ENCODE peak calls at places on chromosomes 3 and 15, in nine cellular contexts. One of them, this sample, is unnamed.

GRCh38 chr3:127443581-127444375 is 146.8 kb downstream of the TPRA1 start:
- DNase-seq in GF-D8: no peak
- DNase-seq in GDM1: no peak
- DNase-seq in activated T-cell treated with anti-CD3 and anti-CD28 coated beads, Interleukin-2, amount 50 U/mL, for 48 hours: no peak
- DNase-seq in NCI-H1417: no peak
- DNase-seq in NCI-H187: no peak
- DNase-seq in MCF 10A: no peak
- DNase-seq in stimulated activated CD8-positive, alpha-beta memory T cell treated with anti-CD3 and anti-CD28 coated beads, Interleukin-7, amount 100 ng/mL, for 1 hour: no peak
- DNase-seq in epithelial cell of esophagus: no peak
- DNase-seq in this sample: no peak

GRCh38 chr3:65953881-65954733 is 84.6 kb downstream of the MAGI1 start:
- DNase-seq in activated T-cell treated with anti-CD3 and anti-CD28 coated beads, Interleukin-2, amount 50 U/mL, for 48 hours: no peak
- DNase-seq in epithelial cell of esophagus: no peak
- DNase-seq in NCI-H1417: no peak
- DNase-seq in GF-D8: no peak
- DNase-seq in MCF 10A: no peak
- DNase-seq in stimulated activated CD8-positive, alpha-beta memory T cell treated with anti-CD3 and anti-CD28 coated beads, Interleukin-7, amount 100 ng/mL, for 1 hour: no peak
- DNase-seq in GDM1: no peak
- DNase-seq in NCI-H187: no peak
- DNase-seq in this sample: peak

GRCh38 chr3:153289334-153289808 is 127.3 kb downstream of the RAP2B start:
- DNase-seq in NCI-H1417: no peak
- DNase-seq in activated T-cell treated with anti-CD3 and anti-CD28 coated beads, Interleukin-2, amount 50 U/mL, for 48 hours: no peak
- DNase-seq in epithelial cell of esophagus: peak
- DNase-seq in GDM1: peak
- DNase-seq in MCF 10A: no peak
- DNase-seq in NCI-H187: no peak
- DNase-seq in stimulated activated CD8-positive, alpha-beta memory T cell treated with anti-CD3 and anti-CD28 coated beads, Interleukin-7, amount 100 ng/mL, for 1 hour: no peak
- DNase-seq in GF-D8: no peak
- DNase-seq in this sample: no peak

GRCh38 chr15:70410371-70410975 is 312.8 kb upstream of the TLE3 start:
- DNase-seq in NCI-H187: no peak
- DNase-seq in epithelial cell of esophagus: peak
- DNase-seq in stimulated activated CD8-positive, alpha-beta memory T cell treated with anti-CD3 and anti-CD28 coated beads, Interleukin-7, amount 100 ng/mL, for 1 hour: no peak
- DNase-seq in activated T-cell treated with anti-CD3 and anti-CD28 coated beads, Interleukin-2, amount 50 U/mL, for 48 hours: no peak
- DNase-seq in MCF 10A: peak
- DNase-seq in GF-D8: no peak
- DNase-seq in GDM1: no peak
- DNase-seq in NCI-H1417: no peak
- DNase-seq in this sample: no peak

GRCh38 chr3:151971814-151972579 is 98.6 kb downstream of the SUCNR1 start:
- DNase-seq in stimulated activated CD8-positive, alpha-beta memory T cell treated with anti-CD3 and anti-CD28 coated beads, Interleukin-7, amount 100 ng/mL, for 1 hour: no peak
- DNase-seq in activated T-cell treated with anti-CD3 and anti-CD28 coated beads, Interleukin-2, amount 50 U/mL, for 48 hours: no peak
- DNase-seq in MCF 10A: peak
- DNase-seq in GDM1: no peak
- DNase-seq in NCI-H1417: peak
- DNase-seq in NCI-H187: no peak
- DNase-seq in GF-D8: no peak
- DNase-seq in epithelial cell of esophagus: peak
- DNase-seq in this sample: peak

GRCh38 chr3:195113074-195113473 is 157.9 kb downstream of the XXYLT1 start:
- DNase-seq in MCF 10A: no peak
- DNase-seq in stimulated activated CD8-positive, alpha-beta memory T cell treated with anti-CD3 and anti-CD28 coated beads, Interleukin-7, amount 100 ng/mL, for 1 hour: no peak
- DNase-seq in NCI-H187: no peak
- DNase-seq in GDM1: no peak
- DNase-seq in epithelial cell of esophagus: no peak
- DNase-seq in NCI-H1417: no peak
- DNase-seq in activated T-cell treated with anti-CD3 and anti-CD28 coated beads, Interleukin-2, amount 50 U/mL, for 48 hours: no peak
- DNase-seq in GF-D8: no peak
- DNase-seq in this sample: no peak

GRCh38 chr3:75332784-75333183 is 331.3 kb upstream of the FRG2C start:
- DNase-seq in stimulated activated CD8-positive, alpha-beta memory T cell treated with anti-CD3 and anti-CD28 coated beads, Interleukin-7, amount 100 ng/mL, for 1 hour: no peak
- DNase-seq in GF-D8: no peak
- DNase-seq in epithelial cell of esophagus: no peak
- DNase-seq in NCI-H1417: no peak
- DNase-seq in GDM1: no peak
- DNase-seq in MCF 10A: no peak
- DNase-seq in NCI-H187: no peak
- DNase-seq in activated T-cell treated with anti-CD3 and anti-CD28 coated beads, Interleukin-2, amount 50 U/mL, for 48 hours: no peak
- DNase-seq in this sample: no peak

GRCh38 chr3:11459147-11459837 is 184.4 kb downstream of the VGLL4 start:
- DNase-seq in NCI-H187: no peak
- DNase-seq in stimulated activated CD8-positive, alpha-beta memory T cell treated with anti-CD3 and anti-CD28 coated beads, Interleukin-7, amount 100 ng/mL, for 1 hour: no peak
- DNase-seq in MCF 10A: no peak
- DNase-seq in epithelial cell of esophagus: peak
- DNase-seq in GF-D8: no peak
- DNase-seq in GDM1: no peak
- DNase-seq in activated T-cell treated with anti-CD3 and anti-CD28 coated beads, Interleukin-2, amount 50 U/mL, for 48 hours: no peak
- DNase-seq in NCI-H1417: no peak
- DNase-seq in this sample: no peak

GRCh38 chr3:42347928-42348327 is 62.5 kb downstream of the LYZL4 start:
- DNase-seq in NCI-H187: no peak
- DNase-seq in epithelial cell of esophagus: no peak
- DNase-seq in NCI-H1417: no peak
- DNase-seq in MCF 10A: no peak
- DNase-seq in activated T-cell treated with anti-CD3 and anti-CD28 coated beads, Interleukin-2, amount 50 U/mL, for 48 hours: peak
- DNase-seq in GF-D8: no peak
- DNase-seq in stimulated activated CD8-positive, alpha-beta memory T cell treated with anti-CD3 and anti-CD28 coated beads, Interleukin-7, amount 100 ng/mL, for 1 hour: no peak
- DNase-seq in GDM1: no peak
- DNase-seq in this sample: no peak

GRCh38 chr3:40414270-40414669 is 27.3 kb downstream of the ENTPD3 start:
- DNase-seq in NCI-H187: no peak
- DNase-seq in GDM1: no peak
- DNase-seq in NCI-H1417: no peak
- DNase-seq in stimulated activated CD8-positive, alpha-beta memory T cell treated with anti-CD3 and anti-CD28 coated beads, Interleukin-7, amount 100 ng/mL, for 1 hour: no peak
- DNase-seq in GF-D8: no peak
- DNase-seq in MCF 10A: no peak
- DNase-seq in activated T-cell treated with anti-CD3 and anti-CD28 coated beads, Interleukin-2, amount 50 U/mL, for 48 hours: no peak
- DNase-seq in epithelial cell of esophagus: no peak
- DNase-seq in this sample: no peak

GRCh38 chr3:21920431-21920830 is 169.4 kb upstream of the ZNF385D start:
- DNase-seq in activated T-cell treated with anti-CD3 and anti-CD28 coated beads, Interleukin-2, amount 50 U/mL, for 48 hours: no peak
- DNase-seq in MCF 10A: peak
- DNase-seq in GDM1: no peak
- DNase-seq in NCI-H187: no peak
- DNase-seq in epithelial cell of esophagus: peak
- DNase-seq in NCI-H1417: no peak
- DNase-seq in stimulated activated CD8-positive, alpha-beta memory T cell treated with anti-CD3 and anti-CD28 coated beads, Interleukin-7, amount 100 ng/mL, for 1 hour: no peak
- DNase-seq in GF-D8: no peak
- DNase-seq in this sample: no peak

GRCh38 chr15:58985443-58985842 is 2.0 kb upstream of the RNF111 start:
- DNase-seq in NCI-H187: no peak
- DNase-seq in GDM1: no peak
- DNase-seq in epithelial cell of esophagus: peak
- DNase-seq in stimulated activated CD8-positive, alpha-beta memory T cell treated with anti-CD3 and anti-CD28 coated beads, Interleukin-7, amount 100 ng/mL, for 1 hour: no peak
- DNase-seq in MCF 10A: peak
- DNase-seq in GF-D8: no peak
- DNase-seq in NCI-H1417: no peak
- DNase-seq in activated T-cell treated with anti-CD3 and anti-CD28 coated beads, Interleukin-2, amount 50 U/mL, for 48 hours: no peak
- DNase-seq in this sample: no peak

GRCh38 chr15:49282366-49282765 is 112.3 kb downstream of the GALK2 start:
- DNase-seq in MCF 10A: no peak
- DNase-seq in GF-D8: no peak
- DNase-seq in activated T-cell treated with anti-CD3 and anti-CD28 coated beads, Interleukin-2, amount 50 U/mL, for 48 hours: no peak
- DNase-seq in NCI-H187: no peak
- DNase-seq in GDM1: no peak
- DNase-seq in epithelial cell of esophagus: no peak
- DNase-seq in stimulated activated CD8-positive, alpha-beta memory T cell treated with anti-CD3 and anti-CD28 coated beads, Interleukin-7, amount 100 ng/mL, for 1 hour: no peak
- DNase-seq in NCI-H1417: no peak
- DNase-seq in this sample: no peak

GRCh38 chr15:29377141-29377540 is 107.5 kb upstream of the NSMCE3 start:
- DNase-seq in stimulated activated CD8-positive, alpha-beta memory T cell treated with anti-CD3 and anti-CD28 coated beads, Interleukin-7, amount 100 ng/mL, for 1 hour: no peak
- DNase-seq in GDM1: no peak
- DNase-seq in NCI-H1417: no peak
- DNase-seq in activated T-cell treated with anti-CD3 and anti-CD28 coated beads, Interleukin-2, amount 50 U/mL, for 48 hours: no peak
- DNase-seq in epithelial cell of esophagus: no peak
- DNase-seq in NCI-H187: no peak
- DNase-seq in MCF 10A: no peak
- DNase-seq in GF-D8: no peak
- DNase-seq in this sample: no peak

GRCh38 chr3:143244516-143245063 is 125.0 kb downstream of the CHST2 start:
- DNase-seq in NCI-H187: no peak
- DNase-seq in stimulated activated CD8-positive, alpha-beta memory T cell treated with anti-CD3 and anti-CD28 coated beads, Interleukin-7, amount 100 ng/mL, for 1 hour: no peak
- DNase-seq in activated T-cell treated with anti-CD3 and anti-CD28 coated beads, Interleukin-2, amount 50 U/mL, for 48 hours: no peak
- DNase-seq in GF-D8: no peak
- DNase-seq in GDM1: no peak
- DNase-seq in epithelial cell of esophagus: no peak
- DNase-seq in NCI-H1417: no peak
- DNase-seq in MCF 10A: no peak
- DNase-seq in this sample: no peak

GRCh38 chr15:48963524-48964113 is at the start of gene SHC4:
- DNase-seq in epithelial cell of esophagus: peak
- DNase-seq in NCI-H1417: peak
- DNase-seq in GF-D8: no peak
- DNase-seq in GDM1: no peak
- DNase-seq in MCF 10A: peak
- DNase-seq in NCI-H187: no peak
- DNase-seq in activated T-cell treated with anti-CD3 and anti-CD28 coated beads, Interleukin-2, amount 50 U/mL, for 48 hours: peak
- DNase-seq in stimulated activated CD8-positive, alpha-beta memory T cell treated with anti-CD3 and anti-CD28 coated beads, Interleukin-7, amount 100 ng/mL, for 1 hour: no peak
- DNase-seq in this sample: peak

GRCh38 chr15:28934645-28935044 is 48.9 kb downstream of the APBA2 start:
- DNase-seq in NCI-H187: no peak
- DNase-seq in epithelial cell of esophagus: no peak
- DNase-seq in stimulated activated CD8-positive, alpha-beta memory T cell treated with anti-CD3 and anti-CD28 coated beads, Interleukin-7, amount 100 ng/mL, for 1 hour: no peak
- DNase-seq in activated T-cell treated with anti-CD3 and anti-CD28 coated beads, Interleukin-2, amount 50 U/mL, for 48 hours: no peak
- DNase-seq in GF-D8: no peak
- DNase-seq in MCF 10A: no peak
- DNase-seq in NCI-H1417: no peak
- DNase-seq in GDM1: no peak
- DNase-seq in this sample: no peak

GRCh38 chr15:63391669-63392354 is 10.2 kb upstream of the CA12 start:
- DNase-seq in NCI-H187: no peak
- DNase-seq in MCF 10A: no peak
- DNase-seq in stimulated activated CD8-positive, alpha-beta memory T cell treated with anti-CD3 and anti-CD28 coated beads, Interleukin-7, amount 100 ng/mL, for 1 hour: no peak
- DNase-seq in epithelial cell of esophagus: no peak
- DNase-seq in GF-D8: no peak
- DNase-seq in NCI-H1417: no peak
- DNase-seq in GDM1: no peak
- DNase-seq in activated T-cell treated with anti-CD3 and anti-CD28 coated beads, Interleukin-2, amount 50 U/mL, for 48 hours: no peak
- DNase-seq in this sample: no peak

GRCh38 chr3:153144779-153145178 is 17.2 kb upstream of the RAP2B start:
- DNase-seq in stimulated activated CD8-positive, alpha-beta memory T cell treated with anti-CD3 and anti-CD28 coated beads, Interleukin-7, amount 100 ng/mL, for 1 hour: no peak
- DNase-seq in GDM1: no peak
- DNase-seq in GF-D8: no peak
- DNase-seq in epithelial cell of esophagus: peak
- DNase-seq in MCF 10A: peak
- DNase-seq in NCI-H187: no peak
- DNase-seq in NCI-H1417: no peak
- DNase-seq in activated T-cell treated with anti-CD3 and anti-CD28 coated beads, Interleukin-2, amount 50 U/mL, for 48 hours: no peak
- DNase-seq in this sample: no peak

GRCh38 chr3:188700497-188700896 is 471.3 kb upstream of the TPRG1 start:
- DNase-seq in NCI-H1417: no peak
- DNase-seq in MCF 10A: no peak
- DNase-seq in activated T-cell treated with anti-CD3 and anti-CD28 coated beads, Interleukin-2, amount 50 U/mL, for 48 hours: peak
- DNase-seq in epithelial cell of esophagus: no peak
- DNase-seq in GF-D8: no peak
- DNase-seq in GDM1: no peak
- DNase-seq in NCI-H187: no peak
- DNase-seq in stimulated activated CD8-positive, alpha-beta memory T cell treated with anti-CD3 and anti-CD28 coated beads, Interleukin-7, amount 100 ng/mL, for 1 hour: no peak
- DNase-seq in this sample: no peak

GRCh38 chr3:57951106-57951882 is 56.9 kb upstream of the FLNB start:
- DNase-seq in MCF 10A: peak
- DNase-seq in activated T-cell treated with anti-CD3 and anti-CD28 coated beads, Interleukin-2, amount 50 U/mL, for 48 hours: peak
- DNase-seq in GDM1: peak
- DNase-seq in NCI-H187: no peak
- DNase-seq in stimulated activated CD8-positive, alpha-beta memory T cell treated with anti-CD3 and anti-CD28 coated beads, Interleukin-7, amount 100 ng/mL, for 1 hour: no peak
- DNase-seq in NCI-H1417: no peak
- DNase-seq in GF-D8: peak
- DNase-seq in epithelial cell of esophagus: peak
- DNase-seq in this sample: no peak

GRCh38 chr15:64133619-64134018 is 17.9 kb upstream of the SNX22 start:
- DNase-seq in stimulated activated CD8-positive, alpha-beta memory T cell treated with anti-CD3 and anti-CD28 coated beads, Interleukin-7, amount 100 ng/mL, for 1 hour: no peak
- DNase-seq in GDM1: no peak
- DNase-seq in NCI-H1417: no peak
- DNase-seq in MCF 10A: no peak
- DNase-seq in activated T-cell treated with anti-CD3 and anti-CD28 coated beads, Interleukin-2, amount 50 U/mL, for 48 hours: no peak
- DNase-seq in GF-D8: no peak
- DNase-seq in NCI-H187: no peak
- DNase-seq in epithelial cell of esophagus: no peak
- DNase-seq in this sample: no peak

GRCh38 chr3:119125742-119126507 is 20.0 kb upstream of the TEX55 start:
- DNase-seq in epithelial cell of esophagus: no peak
- DNase-seq in GDM1: no peak
- DNase-seq in stimulated activated CD8-positive, alpha-beta memory T cell treated with anti-CD3 and anti-CD28 coated beads, Interleukin-7, amount 100 ng/mL, for 1 hour: no peak
- DNase-seq in MCF 10A: no peak
- DNase-seq in GF-D8: no peak
- DNase-seq in NCI-H1417: no peak
- DNase-seq in activated T-cell treated with anti-CD3 and anti-CD28 coated beads, Interleukin-2, amount 50 U/mL, for 48 hours: no peak
- DNase-seq in NCI-H187: no peak
- DNase-seq in this sample: no peak

GRCh38 chr15:62280625-62281024 is 115.5 kb upstream of the C2CD4B start:
- DNase-seq in activated T-cell treated with anti-CD3 and anti-CD28 coated beads, Interleukin-2, amount 50 U/mL, for 48 hours: no peak
- DNase-seq in epithelial cell of esophagus: no peak
- DNase-seq in NCI-H187: no peak
- DNase-seq in NCI-H1417: peak
- DNase-seq in GF-D8: no peak
- DNase-seq in MCF 10A: no peak
- DNase-seq in stimulated activated CD8-positive, alpha-beta memory T cell treated with anti-CD3 and anti-CD28 coated beads, Interleukin-7, amount 100 ng/mL, for 1 hour: no peak
- DNase-seq in GDM1: no peak
- DNase-seq in this sample: peak

GRCh38 chr3:141412087-141412935 is 44.0 kb downstream of the ZBTB38 start:
- DNase-seq in MCF 10A: peak
- DNase-seq in epithelial cell of esophagus: peak
- DNase-seq in GDM1: no peak
- DNase-seq in activated T-cell treated with anti-CD3 and anti-CD28 coated beads, Interleukin-2, amount 50 U/mL, for 48 hours: peak
- DNase-seq in NCI-H1417: peak
- DNase-seq in GF-D8: no peak
- DNase-seq in NCI-H187: no peak
- DNase-seq in stimulated activated CD8-positive, alpha-beta memory T cell treated with anti-CD3 and anti-CD28 coated beads, Interleukin-7, amount 100 ng/mL, for 1 hour: no peak
- DNase-seq in this sample: peak

GRCh38 chr3:14913926-14914776 is 33.2 kb upstream of the NR2C2 start:
- DNase-seq in stimulated activated CD8-positive, alpha-beta memory T cell treated with anti-CD3 and anti-CD28 coated beads, Interleukin-7, amount 100 ng/mL, for 1 hour: no peak
- DNase-seq in GF-D8: no peak
- DNase-seq in epithelial cell of esophagus: no peak
- DNase-seq in activated T-cell treated with anti-CD3 and anti-CD28 coated beads, Interleukin-2, amount 50 U/mL, for 48 hours: no peak
- DNase-seq in GDM1: no peak
- DNase-seq in NCI-H1417: no peak
- DNase-seq in MCF 10A: no peak
- DNase-seq in NCI-H187: no peak
- DNase-seq in this sample: no peak

GRCh38 chr3:12869025-12869695 is 27.8 kb upstream of the RPL32 start:
- DNase-seq in activated T-cell treated with anti-CD3 and anti-CD28 coated beads, Interleukin-2, amount 50 U/mL, for 48 hours: peak
- DNase-seq in NCI-H187: no peak
- DNase-seq in GF-D8: no peak
- DNase-seq in NCI-H1417: peak
- DNase-seq in GDM1: no peak
- DNase-seq in MCF 10A: no peak
- DNase-seq in stimulated activated CD8-positive, alpha-beta memory T cell treated with anti-CD3 and anti-CD28 coated beads, Interleukin-7, amount 100 ng/mL, for 1 hour: no peak
- DNase-seq in epithelial cell of esophagus: peak
- DNase-seq in this sample: no peak

GRCh38 chr15:25715536-25716413 is 147.4 kb downstream of the ATP10A start:
- DNase-seq in stimulated activated CD8-positive, alpha-beta memory T cell treated with anti-CD3 and anti-CD28 coated beads, Interleukin-7, amount 100 ng/mL, for 1 hour: no peak
- DNase-seq in activated T-cell treated with anti-CD3 and anti-CD28 coated beads, Interleukin-2, amount 50 U/mL, for 48 hours: no peak
- DNase-seq in NCI-H1417: no peak
- DNase-seq in MCF 10A: no peak
- DNase-seq in epithelial cell of esophagus: no peak
- DNase-seq in GF-D8: no peak
- DNase-seq in NCI-H187: no peak
- DNase-seq in GDM1: no peak
- DNase-seq in this sample: no peak

GRCh38 chr3:124650798-124651197 is 79.5 kb upstream of the UMPS start:
- DNase-seq in MCF 10A: no peak
- DNase-seq in activated T-cell treated with anti-CD3 and anti-CD28 coated beads, Interleukin-2, amount 50 U/mL, for 48 hours: peak
- DNase-seq in GF-D8: no peak
- DNase-seq in NCI-H1417: no peak
- DNase-seq in GDM1: peak
- DNase-seq in stimulated activated CD8-positive, alpha-beta memory T cell treated with anti-CD3 and anti-CD28 coated beads, Interleukin-7, amount 100 ng/mL, for 1 hour: no peak
- DNase-seq in epithelial cell of esophagus: no peak
- DNase-seq in NCI-H187: no peak
- DNase-seq in this sample: no peak

GRCh38 chr15:23403550-23403949 is 43.5 kb downstream of the GOLGA6L2 start:
- DNase-seq in epithelial cell of esophagus: no peak
- DNase-seq in NCI-H1417: no peak
- DNase-seq in activated T-cell treated with anti-CD3 and anti-CD28 coated beads, Interleukin-2, amount 50 U/mL, for 48 hours: no peak
- DNase-seq in MCF 10A: no peak
- DNase-seq in GDM1: no peak
- DNase-seq in GF-D8: no peak
- DNase-seq in stimulated activated CD8-positive, alpha-beta memory T cell treated with anti-CD3 and anti-CD28 coated beads, Interleukin-7, amount 100 ng/mL, for 1 hour: no peak
- DNase-seq in NCI-H187: no peak
- DNase-seq in this sample: no peak

GRCh38 chr3:177262396-177262795 is 65.1 kb upstream of the TBL1XR1 start:
- DNase-seq in GDM1: no peak
- DNase-seq in NCI-H1417: no peak
- DNase-seq in NCI-H187: no peak
- DNase-seq in MCF 10A: no peak
- DNase-seq in stimulated activated CD8-positive, alpha-beta memory T cell treated with anti-CD3 and anti-CD28 coated beads, Interleukin-7, amount 100 ng/mL, for 1 hour: no peak
- DNase-seq in epithelial cell of esophagus: peak
- DNase-seq in activated T-cell treated with anti-CD3 and anti-CD28 coated beads, Interleukin-2, amount 50 U/mL, for 48 hours: no peak
- DNase-seq in GF-D8: no peak
- DNase-seq in this sample: no peak